ENCODE peak calls at places on chromosomes 4 and X, in four cellular contexts. Y, U, O and N are unnamed samples.

GRCh38 chr4:124483043-124483906 is 229.3 kb downstream of the ANKRD50 start:
- DNase-seq in Y (no peak), U (no peak), O (no peak), N (peak; percentile 70)

GRCh38 chr4:74335341-74336019 is 27.2 kb downstream of the EPGN start:
- DNase-seq in Y (no peak), U (no peak), O (no peak), N (no peak)

GRCh38 chr4:76430519-76431388 is 4.3 kb upstream of the SHROOM3 start:
- DNase-seq in Y (peak; percentile 67), U (no peak), O (no peak), N (peak; percentile 27)

GRCh38 chr4:183635333-183635732 is 23.7 kb downstream of the RWDD4 start:
- DNase-seq in Y (no peak), U (no peak), O (no peak), N (no peak)

GRCh38 chr4:175514174-175514573 is 297.9 kb downstream of the GPM6A start:
- DNase-seq in Y (no peak), U (no peak), O (no peak), N (no peak)

GRCh38 chr4:1209821-1210220 is 37.4 kb upstream of the SPON2 start:
- DNase-seq in Y (peak; percentile 66), U (peak; percentile 93), O (no peak), N (peak; percentile 37)

GRCh38 chr4:13285336-13285735 is 198.8 kb downstream of the RAB28 start:
- DNase-seq in Y (no peak), U (no peak), O (no peak), N (no peak)

GRCh38 chrX:17967888-17968287 is 106.8 kb upstream of the RAI2 start:
- DNase-seq in Y (no peak), U (no peak), O (no peak), N (no peak)

GRCh38 chr4:19348746-19349145 is 903.0 kb upstream of the SLIT2 start:
- DNase-seq in Y (no peak), U (no peak), O (no peak), N (no peak)

GRCh38 chr4:186823989-186824388 is 100.3 kb upstream of the FAT1 start:
- DNase-seq in Y (peak; percentile 32), U (no peak), O (no peak), N (no peak)

GRCh38 chr4:1775731-1776500 is 17.2 kb upstream of the FGFR3 start:
- DNase-seq in Y (no peak), U (no peak), O (no peak), N (peak; percentile 65)

GRCh38 chr4:76607266-76607799 is 172.3 kb downstream of the SHROOM3 start:
- DNase-seq in Y (no peak), U (no peak), O (no peak), N (no peak)

GRCh38 chr4:104263100-104263499 is 231.6 kb downstream of the CXXC4 start:
- DNase-seq in Y (no peak), U (no peak), O (no peak), N (no peak)

GRCh38 chr4:56613101-56613862 is 67.8 kb downstream of the HOPX start:
- DNase-seq in Y (peak; percentile 85), U (no peak), O (no peak), N (no peak)

GRCh38 chr4:38281416-38282071 is 321.3 kb downstream of the PTTG2 start:
- DNase-seq in Y (peak; percentile 62), U (no peak), O (no peak), N (no peak)

GRCh38 chr4:108135549-108136209 is 33.1 kb downstream of the LEF1 start:
- DNase-seq in Y (no peak), U (no peak), O (no peak), N (no peak)

GRCh38 chr4:92182006-92182735 is 121.6 kb upstream of the GRID2 start:
- DNase-seq in Y (no peak), U (no peak), O (no peak), N (no peak)

GRCh38 chr4:6578221-6578620 is 3.2 kb downstream of the MAN2B2 start:
- DNase-seq in Y (no peak), U (no peak), O (no peak), N (no peak)

GRCh38 chrX:22147214-22147613 is 115.1 kb downstream of the PHEX start:
- DNase-seq in Y (no peak), U (no peak), O (no peak), N (no peak)

GRCh38 chr4:129230836-129231235 is 134.9 kb downstream of the C4orf33 start:
- DNase-seq in Y (no peak), U (no peak), O (no peak), N (peak; percentile 21)

GRCh38 chrX:119618439-119618838 is 12.2 kb upstream of the NKRF start:
- DNase-seq in Y (no peak), U (no peak), O (no peak), N (no peak)

GRCh38 chr4:67366341-67366861 is 178.9 kb downstream of the CENPC start:
- DNase-seq in Y (peak; percentile 17), U (no peak), O (no peak), N (no peak)

GRCh38 chrX:140053841-140054240 is 88.5 kb upstream of the CXorf66 start:
- DNase-seq in Y (no peak), U (no peak), O (no peak), N (no peak)

GRCh38 chrX:140050906-140051305 is 85.6 kb upstream of the CXorf66 start:
- DNase-seq in Y (peak; percentile 5), U (no peak), O (no peak), N (no peak)
- TF ChIP-seq CTCF in Y (peak; percentile 23), U (no peak), O (peak; percentile 40), N (peak; percentile 34)

GRCh38 chrX:68462653-68463052 is 29.4 kb upstream of the OPHN1 start:
- DNase-seq in Y (peak; percentile 38), U (no peak), O (no peak), N (peak; percentile 27)
- TF ChIP-seq CTCF in Y (peak; percentile 42), U (peak; percentile 15), O (peak; percentile 44), N (peak; percentile 50)

GRCh38 chrX:130091976-130092522 is 18.2 kb downstream of the ELF4 start:
- DNase-seq in Y (no peak), U (peak; percentile 92), O (no peak), N (no peak)
- TF ChIP-seq CTCF in Y (no peak), U (no peak), O (no peak), N (no peak)

GRCh38 chr4:69831646-69832325 is 28.2 kb downstream of the SULT1E1 start:
- DNase-seq in Y (no peak), U (no peak), O (no peak), N (no peak)

GRCh38 chr4:69832326-69833030 is 27.5 kb downstream of the SULT1E1 start:
- DNase-seq in Y (no peak), U (no peak), O (no peak), N (no peak)

GRCh38 chr4:69829678-69830077 is 30.3 kb downstream of the SULT1E1 start:
- DNase-seq in Y (no peak), U (no peak), O (no peak), N (no peak)

GRCh38 chr4:69831270-69831627 is 28.7 kb downstream of the SULT1E1 start:
- DNase-seq in Y (no peak), U (no peak), O (no peak), N (no peak)

DNA sequence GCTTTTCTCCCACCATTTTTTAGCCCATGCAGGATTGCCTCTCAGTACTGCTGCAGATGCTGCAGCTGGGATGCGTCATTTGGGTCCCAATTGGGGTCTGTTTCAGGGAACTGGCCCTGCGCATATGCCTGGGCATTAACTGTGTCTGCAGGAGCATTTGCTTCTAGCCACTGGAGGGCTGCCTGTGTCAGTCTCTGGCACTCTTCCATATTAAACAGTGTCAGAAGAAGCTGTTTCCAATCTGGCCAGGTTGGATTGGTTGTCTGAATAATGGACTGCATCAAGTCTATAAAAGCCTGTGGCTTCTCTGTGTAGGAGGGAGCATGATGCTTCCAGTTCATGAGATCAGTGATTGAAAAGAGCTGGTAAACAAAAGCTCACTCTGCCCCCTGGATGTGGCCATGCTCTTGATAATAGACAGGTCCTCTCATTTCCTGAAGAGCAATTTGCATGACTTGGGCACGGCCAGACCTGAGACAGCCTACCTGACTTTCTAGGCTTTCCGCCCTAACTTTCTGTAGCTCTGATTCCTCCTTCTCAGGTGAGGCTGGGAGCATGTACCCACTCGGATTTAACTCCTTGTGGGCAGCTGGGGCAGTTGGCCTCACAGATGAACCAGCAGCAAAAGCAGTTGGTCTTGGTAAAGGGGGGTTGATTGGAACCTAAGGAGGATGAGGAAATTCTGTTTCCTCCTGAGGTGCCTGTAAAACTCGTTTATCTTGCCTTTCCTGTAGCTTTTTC is 29.2 kb downstream of the SULT1E1 start:
- DNase-seq in Y (peak; percentile 61), U (no peak), O (no peak), N (peak; percentile 26)
- TF ChIP-seq CTCF in Y (peak; percentile 8), U (no peak), O (no peak), N (no peak)

GRCh38 chrX:34638116-34638515 is 19.0 kb downstream of the TMEM47 start:
- DNase-seq in Y (peak; percentile 52), U (no peak), O (no peak), N (peak; percentile 10)
- TF ChIP-seq CTCF in Y (peak; percentile 32), U (no peak), O (peak; percentile 60), N (peak; percentile 48)

GRCh38 chrX:41335590-41336331 is 1.8 kb downstream of the DDX3X start:
- DNase-seq in Y (peak; percentile 62), U (no peak), O (no peak), N (no peak)

GRCh38 chrX:41336447-41336846 is 2.5 kb downstream of the DDX3X start:
- DNase-seq in Y (no peak), U (no peak), O (no peak), N (no peak)

GRCh38 chrX:41333994-41334865 is at the start of gene DDX3X:
- DNase-seq in Y (peak; percentile 94), U (peak; percentile 99), O (peak; percentile 78), N (peak; percentile 81)

GRCh38 chrX:41333744-41333993 is 293 bp upstream of the DDX3X start:
- DNase-seq in Y (peak; percentile 95), U (no peak), O (no peak), N (no peak)

DNA sequence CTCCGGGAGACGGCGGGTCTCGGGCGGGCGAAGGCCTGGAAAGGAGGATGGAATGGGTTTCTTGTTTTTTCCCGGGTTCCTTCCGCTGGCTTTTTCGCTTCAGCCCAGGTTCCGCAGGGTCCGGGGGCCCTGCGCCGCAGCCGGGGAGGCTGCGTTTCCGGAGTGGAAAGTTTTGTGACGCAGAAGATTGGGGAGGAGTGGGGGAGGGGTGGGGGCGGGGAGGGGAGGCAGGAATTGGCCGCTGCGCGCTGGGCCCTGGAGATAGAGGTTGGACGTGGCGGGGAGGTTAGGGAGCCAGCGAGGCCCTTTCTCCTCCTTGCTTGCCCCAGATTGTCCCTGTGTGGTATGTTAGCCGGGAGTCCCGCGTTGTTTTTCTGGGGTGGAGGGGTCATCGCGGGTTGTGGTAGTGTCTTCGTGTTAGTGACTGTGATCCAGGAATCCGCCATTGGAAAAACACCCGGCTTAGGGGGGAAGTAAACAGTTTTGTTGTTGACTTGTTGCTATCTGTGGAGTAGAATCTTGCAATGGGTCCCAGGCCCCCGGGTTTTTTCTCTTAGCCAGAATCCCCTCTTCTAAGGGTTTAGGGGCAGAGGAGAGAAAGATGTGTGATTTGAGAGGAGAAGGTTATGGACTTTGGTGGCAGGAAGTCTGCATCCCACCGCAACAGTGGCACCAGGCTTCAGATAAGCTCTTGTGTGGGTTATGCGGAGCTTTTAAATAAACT is 1.1 kb downstream of the DDX3X start:
- DNase-seq in Y (peak; percentile 70), U (peak; percentile 94), O (no peak), N (peak; percentile 44)
- TF ChIP-seq CTCF in Y (no peak), U (no peak), O (no peak), N (no peak)

DNA sequence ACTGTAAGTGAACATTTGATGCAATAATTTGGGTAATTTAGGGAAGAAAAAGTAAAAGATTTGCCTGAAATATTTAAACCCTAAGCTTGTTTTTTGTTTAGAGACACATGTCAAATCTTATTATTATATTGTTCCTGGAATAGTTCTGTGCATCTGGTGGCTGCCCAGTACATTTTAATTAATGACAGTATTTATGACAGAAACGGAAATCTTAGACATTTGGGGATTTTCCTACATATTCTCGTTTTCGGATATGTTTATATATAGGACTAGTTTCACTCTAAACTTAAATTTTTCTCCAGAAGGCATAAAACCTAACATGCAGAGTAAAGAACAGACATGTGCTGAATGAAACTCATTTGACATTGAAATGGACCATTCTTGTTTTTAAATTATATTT is 125.6 kb upstream of the PAQR3 start:
- DNase-seq in Y (no peak), U (no peak), O (no peak), N (no peak)
- TF ChIP-seq CTCF in Y (no peak), U (no peak), O (no peak), N (no peak)